ENCODE peak calls at places on chromosome 17, in five cellular contexts. One of them, this sample, is unnamed.

GRCh38 chr17:42118545-42118944 is 2.6 kb downstream of the KAT2A start:
- DNase-seq in H7: peak; percentile 84
- DNase-seq in lower leg skin: no peak
- DNase-seq in iPS DF 6.9: no peak
- DNase-seq in fibroblast of lung: no peak
- DNase-seq in this sample: no peak

GRCh38 chr17:79104898-79105600 is 30.4 kb downstream of the ENGASE start:
- DNase-seq in H7: peak; percentile 74
- DNase-seq in iPS DF 6.9: no peak
- DNase-seq in fibroblast of lung: no peak
- DNase-seq in lower leg skin: no peak
- DNase-seq in this sample: no peak

GRCh38 chr17:46943511-46944393 is 20.8 kb downstream of the GOSR2 start:
- DNase-seq in lower leg skin: no peak
- DNase-seq in iPS DF 6.9: no peak
- DNase-seq in H7: peak; percentile 77
- DNase-seq in fibroblast of lung: peak; percentile 55
- DNase-seq in this sample: no peak

GRCh38 chr17:29210879-29211278 is 30.7 kb upstream of the MYO18A start:
- DNase-seq in fibroblast of lung: no peak
- DNase-seq in lower leg skin: no peak
- DNase-seq in iPS DF 6.9: no peak
- DNase-seq in H7: no peak
- DNase-seq in this sample: no peak

GRCh38 chr17:63774141-63774981 is at the start of gene DDX42:
- DNase-seq in lower leg skin: peak; percentile 29
- DNase-seq in H7: peak; percentile 94
- DNase-seq in iPS DF 6.9: peak; percentile 5
- DNase-seq in fibroblast of lung: peak; percentile 68
- DNase-seq in this sample: peak; percentile 83

GRCh38 chr17:29089601-29090044 is 46.7 kb downstream of the PIPOX start:
- DNase-seq in iPS DF 6.9: no peak
- DNase-seq in lower leg skin: no peak
- DNase-seq in fibroblast of lung: no peak
- DNase-seq in H7: no peak
- DNase-seq in this sample: no peak

GRCh38 chr17:82914375-82914774 is 74.6 kb upstream of the ZNF750 start:
- DNase-seq in iPS DF 6.9: no peak
- DNase-seq in fibroblast of lung: no peak
- DNase-seq in lower leg skin: no peak
- DNase-seq in H7: no peak
- DNase-seq in this sample: no peak

GRCh38 chr17:74779948-74780400 is 3.8 kb upstream of the NAT9 start:
- DNase-seq in lower leg skin: peak; percentile 59
- DNase-seq in fibroblast of lung: no peak
- DNase-seq in iPS DF 6.9: no peak
- DNase-seq in H7: no peak
- DNase-seq in this sample: peak; percentile 76

GRCh38 chr17:36937961-36938565 is 788 bp downstream of the LHX1 start:
- DNase-seq in iPS DF 6.9: no peak
- DNase-seq in H7: peak; percentile 78
- DNase-seq in fibroblast of lung: peak; percentile 41
- DNase-seq in lower leg skin: no peak
- DNase-seq in this sample: no peak

GRCh38 chr17:18976201-18976600 is 24.2 kb downstream of the SLC5A10 start:
- DNase-seq in iPS DF 6.9: no peak
- DNase-seq in H7: no peak
- DNase-seq in lower leg skin: no peak
- DNase-seq in fibroblast of lung: no peak
- DNase-seq in this sample: no peak

GRCh38 chr17:1908699-1909309 is 79.0 kb downstream of the RPA1 start:
- DNase-seq in H7: peak; percentile 88
- DNase-seq in fibroblast of lung: peak; percentile 66
- DNase-seq in iPS DF 6.9: peak; percentile 39
- DNase-seq in lower leg skin: peak; percentile 51
- DNase-seq in this sample: peak; percentile 5

GRCh38 chr17:79800325-79801155 is 3.7 kb upstream of the CBX8 start:
- DNase-seq in H7: peak; percentile 90
- DNase-seq in iPS DF 6.9: no peak
- DNase-seq in fibroblast of lung: peak; percentile 54
- DNase-seq in lower leg skin: no peak
- DNase-seq in this sample: no peak

DNA sequence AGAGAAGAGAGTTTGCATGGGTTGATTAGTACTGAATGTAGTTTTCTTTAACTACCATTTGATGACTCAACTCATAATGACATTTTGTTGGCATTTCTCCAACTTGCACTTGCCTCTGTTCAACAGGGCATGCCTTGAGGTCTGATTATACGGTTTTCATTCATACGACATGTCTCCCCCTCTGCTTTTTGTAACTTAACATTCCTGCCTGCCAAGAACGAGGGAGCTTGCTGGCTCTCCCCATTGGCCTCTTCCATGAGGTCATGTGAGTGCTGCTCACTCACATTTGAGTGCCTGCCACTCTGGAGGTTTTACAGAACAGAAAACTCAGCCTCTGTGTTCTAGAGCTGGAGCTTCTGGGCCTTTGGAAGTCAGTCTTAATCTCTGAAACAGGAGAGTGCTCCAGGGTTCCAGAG is 19.7 kb downstream of the MAP2K6 start:
- DNase-seq in iPS DF 6.9: no peak
- DNase-seq in lower leg skin: peak; percentile 18
- DNase-seq in fibroblast of lung: peak; percentile 57
- DNase-seq in H7: no peak
- DNase-seq in this sample: no peak
- H3K4me3 ChIP-seq in iPS DF 6.9: no peak overlapping the region
- H3K4me3 ChIP-seq in lower leg skin: no peak overlapping the region
- H3K4me3 ChIP-seq in fibroblast of lung: no peak overlapping the region
- H3K4me3 ChIP-seq in H7: no peak overlapping the region
- H3K4me3 ChIP-seq in this sample: no peak overlapping the region

GRCh38 chr17:44928950-44929720 is 13.8 kb upstream of the GFAP start:
- DNase-seq in lower leg skin: no peak
- DNase-seq in iPS DF 6.9: no peak
- DNase-seq in H7: no peak
- DNase-seq in fibroblast of lung: no peak
- DNase-seq in this sample: no peak
- H3K4me3 ChIP-seq in lower leg skin: no peak overlapping the region
- H3K4me3 ChIP-seq in iPS DF 6.9: no peak overlapping the region
- H3K4me3 ChIP-seq in H7: no peak overlapping the region
- H3K4me3 ChIP-seq in fibroblast of lung: no peak overlapping the region
- H3K4me3 ChIP-seq in this sample: no peak overlapping the region

GRCh38 chr17:45016237-45016636 is 35.2 kb downstream of the DCAKD start:
- DNase-seq in iPS DF 6.9: no peak
- DNase-seq in H7: no peak
- DNase-seq in fibroblast of lung: no peak
- DNase-seq in lower leg skin: no peak
- DNase-seq in this sample: no peak
- H3K4me3 ChIP-seq in iPS DF 6.9: no peak overlapping the region
- H3K4me3 ChIP-seq in H7: no peak overlapping the region
- H3K4me3 ChIP-seq in fibroblast of lung: no peak overlapping the region
- H3K4me3 ChIP-seq in lower leg skin: no peak overlapping the region
- H3K4me3 ChIP-seq in this sample: no peak overlapping the region

DNA sequence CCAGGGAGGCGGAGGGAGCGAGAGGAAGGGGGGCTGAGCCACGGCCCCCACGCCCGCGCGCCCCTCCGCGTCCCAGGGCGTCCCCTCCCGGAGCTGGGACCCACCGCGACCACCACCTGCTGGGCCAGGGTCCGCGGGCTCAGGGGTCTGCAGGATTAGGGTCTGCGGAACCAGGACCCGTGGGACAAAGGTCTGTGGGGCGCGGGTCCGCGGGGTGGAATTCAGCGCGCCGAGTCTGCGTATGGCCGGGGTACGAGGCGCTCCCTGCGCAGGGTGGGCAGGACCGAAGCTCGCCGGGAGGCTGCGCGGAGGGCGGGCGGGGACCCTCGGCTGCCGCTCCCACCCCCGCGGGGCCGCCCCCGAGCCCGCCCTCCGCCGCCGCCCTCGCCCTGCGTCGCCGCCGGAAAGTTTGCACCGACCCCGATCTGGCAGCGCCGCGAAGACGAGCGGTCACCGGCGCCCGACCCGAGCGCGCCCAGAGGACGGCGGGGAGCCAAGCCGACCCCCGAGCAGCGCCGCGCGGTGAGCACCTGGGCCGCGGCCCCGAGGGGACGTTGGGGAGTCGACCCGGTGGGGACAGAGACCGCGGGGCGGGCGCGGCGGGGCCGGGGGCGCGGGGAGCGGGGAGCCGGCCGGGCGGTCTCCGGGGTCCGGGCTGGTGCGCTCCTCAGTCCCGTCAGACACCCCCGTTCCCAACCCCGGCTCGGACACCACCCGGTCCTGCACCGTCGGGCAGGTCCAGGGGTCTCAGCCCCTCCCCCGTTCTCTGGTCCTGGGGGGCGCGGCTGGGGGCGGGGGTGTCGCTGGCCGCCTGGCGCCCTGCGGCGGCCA is at the start of gene GCGR:
- DNase-seq in iPS DF 6.9: no peak
- DNase-seq in lower leg skin: no peak
- DNase-seq in H7: peak; percentile 88
- DNase-seq in fibroblast of lung: no peak
- DNase-seq in this sample: no peak
- H3K4me3 ChIP-seq in iPS DF 6.9: peak within 1 kb of the TSS; percentile 45
- H3K4me3 ChIP-seq in lower leg skin: no peak within 1 kb of the TSS
- H3K4me3 ChIP-seq in H7: peak within 1 kb of the TSS; percentile 30
- H3K4me3 ChIP-seq in fibroblast of lung: no peak within 1 kb of the TSS
- H3K4me3 ChIP-seq in this sample: no peak within 1 kb of the TSS